ENCODE peak calls at places on chromosome 12, in ten cellular contexts. One of them, this sample, is unnamed.

GRCh38 chr12:4214912-4215861 is 58.4 kb upstream of the CCND2 start:
- DNase-seq in NCI-H1694 treated with DMSO at 0.1 percent for 48 hours: no peak
- DNase-seq in endothelial cell: no peak
- DNase-seq in effector memory CD8-positive, alpha-beta T cell: peak
- DNase-seq in activated CD4-positive, CD25-positive, alpha-beta regulatory T cell: no peak
- DNase-seq in NCI-H774: no peak
- DNase-seq in activated CD8-positive, alpha-beta memory T cell treated with anti-CD3 and anti-CD28 coated beads for 24 hours: peak
- DNase-seq in NCI-H460: no peak
- DNase-seq in AG09319: no peak
- DNase-seq in A549: no peak
- DNase-seq in this sample: no peak

GRCh38 chr12:27064397-27065342 is 17.7 kb downstream of the C12orf71 start:
- DNase-seq in activated CD4-positive, CD25-positive, alpha-beta regulatory T cell: no peak
- DNase-seq in NCI-H1694 treated with DMSO at 0.1 percent for 48 hours: no peak
- DNase-seq in A549: no peak
- DNase-seq in NCI-H774: no peak
- DNase-seq in effector memory CD8-positive, alpha-beta T cell: no peak
- DNase-seq in activated CD8-positive, alpha-beta memory T cell treated with anti-CD3 and anti-CD28 coated beads for 24 hours: no peak
- DNase-seq in AG09319: no peak
- DNase-seq in NCI-H460: no peak
- DNase-seq in endothelial cell: no peak
- DNase-seq in this sample: no peak

GRCh38 chr12:56941299-56942017 is 7.2 kb upstream of the SDR9C7 start:
- DNase-seq in AG09319: no peak
- DNase-seq in NCI-H1694 treated with DMSO at 0.1 percent for 48 hours: no peak
- DNase-seq in effector memory CD8-positive, alpha-beta T cell: no peak
- DNase-seq in endothelial cell: no peak
- DNase-seq in activated CD8-positive, alpha-beta memory T cell treated with anti-CD3 and anti-CD28 coated beads for 24 hours: no peak
- DNase-seq in NCI-H460: peak
- DNase-seq in NCI-H774: no peak
- DNase-seq in activated CD4-positive, CD25-positive, alpha-beta regulatory T cell: no peak
- DNase-seq in A549: peak
- DNase-seq in this sample: peak

GRCh38 chr12:116425256-116426193 is 133.7 kb upstream of the MAP1LC3B2 start:
- DNase-seq in A549: no peak
- DNase-seq in NCI-H774: no peak
- DNase-seq in effector memory CD8-positive, alpha-beta T cell: no peak
- DNase-seq in AG09319: no peak
- DNase-seq in NCI-H460: no peak
- DNase-seq in activated CD4-positive, CD25-positive, alpha-beta regulatory T cell: no peak
- DNase-seq in NCI-H1694 treated with DMSO at 0.1 percent for 48 hours: no peak
- DNase-seq in endothelial cell: no peak
- DNase-seq in activated CD8-positive, alpha-beta memory T cell treated with anti-CD3 and anti-CD28 coated beads for 24 hours: no peak
- DNase-seq in this sample: no peak

GRCh38 chr12:103530352-103530751 is 34.6 kb upstream of the C12orf42 start:
- DNase-seq in activated CD4-positive, CD25-positive, alpha-beta regulatory T cell: no peak
- DNase-seq in NCI-H774: no peak
- DNase-seq in NCI-H460: no peak
- DNase-seq in NCI-H1694 treated with DMSO at 0.1 percent for 48 hours: peak
- DNase-seq in A549: no peak
- DNase-seq in endothelial cell: no peak
- DNase-seq in activated CD8-positive, alpha-beta memory T cell treated with anti-CD3 and anti-CD28 coated beads for 24 hours: no peak
- DNase-seq in AG09319: no peak
- DNase-seq in effector memory CD8-positive, alpha-beta T cell: no peak
- DNase-seq in this sample: no peak

GRCh38 chr12:103529306-103529705 is 33.5 kb upstream of the C12orf42 start:
- DNase-seq in AG09319: no peak
- DNase-seq in NCI-H774: peak
- DNase-seq in A549: no peak
- DNase-seq in NCI-H460: no peak
- DNase-seq in activated CD4-positive, CD25-positive, alpha-beta regulatory T cell: no peak
- DNase-seq in endothelial cell: no peak
- DNase-seq in activated CD8-positive, alpha-beta memory T cell treated with anti-CD3 and anti-CD28 coated beads for 24 hours: no peak
- DNase-seq in NCI-H1694 treated with DMSO at 0.1 percent for 48 hours: peak
- DNase-seq in effector memory CD8-positive, alpha-beta T cell: no peak
- DNase-seq in this sample: no peak

GRCh38 chr12:51961834-51962233 is 10.3 kb downstream of the ACVR1B start:
- DNase-seq in activated CD4-positive, CD25-positive, alpha-beta regulatory T cell: no peak
- DNase-seq in NCI-H1694 treated with DMSO at 0.1 percent for 48 hours: no peak
- DNase-seq in A549: no peak
- DNase-seq in NCI-H460: no peak
- DNase-seq in activated CD8-positive, alpha-beta memory T cell treated with anti-CD3 and anti-CD28 coated beads for 24 hours: no peak
- DNase-seq in AG09319: no peak
- DNase-seq in endothelial cell: no peak
- DNase-seq in effector memory CD8-positive, alpha-beta T cell: no peak
- DNase-seq in NCI-H774: no peak
- DNase-seq in this sample: no peak

GRCh38 chr12:25811656-25812126 is 146.8 kb upstream of the RASSF8 start:
- DNase-seq in A549: peak
- DNase-seq in NCI-H460: peak
- DNase-seq in NCI-H1694 treated with DMSO at 0.1 percent for 48 hours: no peak
- DNase-seq in AG09319: no peak
- DNase-seq in activated CD8-positive, alpha-beta memory T cell treated with anti-CD3 and anti-CD28 coated beads for 24 hours: no peak
- DNase-seq in endothelial cell: no peak
- DNase-seq in activated CD4-positive, CD25-positive, alpha-beta regulatory T cell: no peak
- DNase-seq in NCI-H774: no peak
- DNase-seq in effector memory CD8-positive, alpha-beta T cell: no peak
- DNase-seq in this sample: peak

GRCh38 chr12:96501139-96501741 is 11.9 kb downstream of the CFAP54 start:
- DNase-seq in NCI-H774: peak
- DNase-seq in NCI-H460: peak
- DNase-seq in endothelial cell: peak
- DNase-seq in NCI-H1694 treated with DMSO at 0.1 percent for 48 hours: no peak
- DNase-seq in AG09319: no peak
- DNase-seq in A549: peak
- DNase-seq in activated CD8-positive, alpha-beta memory T cell treated with anti-CD3 and anti-CD28 coated beads for 24 hours: peak
- DNase-seq in activated CD4-positive, CD25-positive, alpha-beta regulatory T cell: no peak
- DNase-seq in effector memory CD8-positive, alpha-beta T cell: peak
- DNase-seq in this sample: no peak